ENCODE peak calls at places on chromosomes 5 and 9, in five cellular contexts. Y is tibial artery, W is activated T-cell treated with anti-CD3 and anti-CD28 coated beads for 1 hour, T is C1 segment of cervical spinal cord, J is midbrain. P is an unnamed sample.

GRCh38 chr9:105360344-105360743 is 87.5 kb upstream of the FSD1L start:
- DNase-seq in J (no peak), Y (no peak), T (no peak), W (no peak), P (peak)

GRCh38 chr9:92966518-92966800 is 19.1 kb downstream of the FGD3 start:
- DNase-seq in T (no peak), Y (no peak), J (no peak), W (no peak), P (no peak)

GRCh38 chr9:72396247-72397091 is 31.5 kb upstream of the ZFAND5 start:
- DNase-seq in W (no peak), Y (no peak), T (no peak), J (no peak), P (no peak)

GRCh38 chr9:122402403-122403268 is 31.8 kb downstream of the PTGS1 start:
- DNase-seq in J (no peak), W (no peak), T (no peak), Y (no peak), P (no peak)

GRCh38 chr9:83965350-83966208 is 14.4 kb downstream of the HNRNPK start:
- DNase-seq in Y (no peak), W (no peak), J (no peak), T (no peak), P (no peak)

GRCh38 chr5:16957305-16958165 is 21.4 kb upstream of the MYO10 start:
- DNase-seq in Y (no peak), J (no peak), W (no peak), T (no peak), P (no peak)

GRCh38 chr5:9898319-9898718 is 268.2 kb upstream of the TAS2R1 start:
- DNase-seq in J (peak), W (no peak), T (no peak), Y (no peak), P (peak)

GRCh38 chr5:124274949-124275348 is 471.5 kb downstream of the ZNF608 start:
- DNase-seq in Y (no peak), W (no peak), T (no peak), J (no peak), P (no peak)

GRCh38 chr5:74648835-74649286 is 8.3 kb upstream of the ENC1 start:
- DNase-seq in T (no peak), Y (no peak), W (no peak), J (peak), P (peak)

P was measured in H7.